ENCODE peak calls at places on chromosomes 3 and 15, in ten cellular contexts. N is transverse colon, F is esophagus muscularis mucosa, T is A549, P is HepG2, A is H1, W is stomach, G is ovary, U is tibial nerve, C is upper lobe of left lung. X is an unnamed sample. For H3K9me3, the result is how much of the 10 kb centered on the place peaks cover.

GRCh38 chr3:142976621-142977398 is 13.3 kb upstream of the PAQR9 start:
- DNase-seq in A (no peak), N (peak), U (no peak), C (peak), W (peak), G (peak), T (peak), F (no peak), P (peak), X (no peak)

GRCh38 chr15:80059786-80060489 is 462 bp downstream of the ZFAND6 start:
- DNase-seq in W (peak), N (peak), A (no peak), P (peak), G (no peak), F (peak), T (peak), U (no peak), C (peak), X (no peak)

GRCh38 chr3:116103868-116104530 is 341.3 kb downstream of the LSAMP start:
- DNase-seq in T (no peak), A (no peak), F (no peak), P (no peak), U (no peak), C (no peak), W (no peak), G (no peak), N (no peak), X (no peak)

GRCh38 chr3:23439080-23439479 is 236.0 kb downstream of the UBE2E2 start:
- DNase-seq in C (no peak), A (no peak), F (no peak), N (no peak), T (no peak), U (no peak), G (no peak), P (no peak), W (no peak), X (no peak)

GRCh38 chr3:22117091-22117490 is 366.1 kb upstream of the ZNF385D start:
- DNase-seq in N (no peak), P (no peak), U (no peak), G (no peak), A (no peak), T (no peak), W (no peak), C (no peak), F (no peak), X (no peak)

GRCh38 chr3:20904674-20905073 is 718.7 kb upstream of the SGO1 start:
- DNase-seq in F (no peak), U (no peak), T (no peak), A (no peak), C (no peak), G (no peak), N (no peak), P (no peak), W (no peak), X (no peak)

GRCh38 chr3:3227670-3228069 is 48.2 kb upstream of the CRBN start:
- DNase-seq in A (no peak), C (no peak), U (no peak), P (no peak), T (no peak), W (no peak), F (no peak), G (no peak), N (no peak), X (no peak)

GRCh38 chr15:69685524-69686452 is 233.2 kb downstream of the RPLP1 start:
- DNase-seq in W (no peak), F (no peak), N (peak), U (no peak), T (no peak), C (peak), G (no peak), A (no peak), P (no peak), X (no peak)

GRCh38 chr3:31043184-31043819 is 148.8 kb upstream of the GADL1 start:
- DNase-seq in C (no peak), F (no peak), N (no peak), A (no peak), T (no peak), G (no peak), P (no peak), W (no peak), U (no peak), X (no peak)

GRCh38 chr15:74865316-74865715 is 7.8 kb downstream of the SCAMP2 start:
- DNase-seq in G (no peak), C (no peak), W (no peak), A (no peak), F (no peak), T (no peak), N (no peak), P (no peak), U (no peak), X (no peak)

GRCh38 chr15:74867562-74868458 is 5.4 kb downstream of the SCAMP2 start:
- DNase-seq in U (no peak), W (peak), T (no peak), N (peak), F (no peak), C (peak), A (no peak), P (no peak), G (no peak), X (no peak)

GRCh38 chr15:74858366-74858735 is 14.8 kb downstream of the SCAMP2 start:
- DNase-seq in W (no peak), P (no peak), G (no peak), C (no peak), N (no peak), U (no peak), T (no peak), F (no peak), A (no peak), X (no peak)

GRCh38 chr15:74866090-74866489 is 7.1 kb downstream of the SCAMP2 start:
- DNase-seq in T (peak), U (no peak), P (no peak), A (no peak), F (no peak), G (no peak), W (no peak), N (no peak), C (peak), X (no peak)

GRCh38 chr15:74863239-74864056 is 9.7 kb downstream of the SCAMP2 start:
- DNase-seq in N (no peak), T (no peak), C (no peak), U (no peak), G (no peak), P (no peak), W (no peak), A (no peak), F (no peak), X (no peak)
- TF ChIP-seq EP300 in N (no peak), T (no peak), C (no peak), U (no peak), G (no peak), P (no peak), W (no peak), A (no peak), F (no peak), X (no peak)

DNA sequence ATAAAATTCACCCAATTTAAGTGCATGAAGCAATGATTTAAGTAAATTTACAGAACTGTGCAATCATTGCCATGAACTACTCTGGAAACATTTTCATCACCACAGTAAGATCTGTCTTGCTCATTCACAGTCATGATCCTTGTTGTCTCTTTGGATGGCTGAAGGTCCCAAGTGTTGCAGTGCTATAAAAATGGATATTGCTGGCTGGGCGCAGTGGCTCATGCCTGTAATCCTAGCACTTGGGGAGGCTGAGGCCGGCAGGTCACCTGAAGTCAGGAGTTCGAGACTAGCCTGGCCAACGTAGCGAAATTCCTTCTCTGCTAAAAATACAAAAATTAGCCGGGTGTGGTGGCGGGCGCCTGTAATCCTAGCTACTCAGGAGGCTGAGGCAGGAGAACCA is 17.0 kb downstream of the SNRPN start:
- DNase-seq in N (no peak), U (no peak), C (no peak), A (no peak), W (no peak), F (no peak), G (no peak), P (no peak), T (no peak), X (no peak)
- H3K9me3 ChIP-seq in N (under half), U (under half), C (half or more), A (under half), W (half or more), F (under half), G (under half), P (half or more), T (under half), X (under half)

GRCh38 chr3:158573714-158574113 is 2.7 kb downstream of the MLF1 start:
- DNase-seq in W (no peak), G (no peak), P (peak), U (no peak), F (no peak), N (no peak), T (peak), C (no peak), A (no peak), X (no peak)
- TF ChIP-seq CTCF in W (no peak), G (no peak), P (peak), U (no peak), F (no peak), N (no peak), T (no peak), C (no peak), A (no peak), X (no peak)

DNA sequence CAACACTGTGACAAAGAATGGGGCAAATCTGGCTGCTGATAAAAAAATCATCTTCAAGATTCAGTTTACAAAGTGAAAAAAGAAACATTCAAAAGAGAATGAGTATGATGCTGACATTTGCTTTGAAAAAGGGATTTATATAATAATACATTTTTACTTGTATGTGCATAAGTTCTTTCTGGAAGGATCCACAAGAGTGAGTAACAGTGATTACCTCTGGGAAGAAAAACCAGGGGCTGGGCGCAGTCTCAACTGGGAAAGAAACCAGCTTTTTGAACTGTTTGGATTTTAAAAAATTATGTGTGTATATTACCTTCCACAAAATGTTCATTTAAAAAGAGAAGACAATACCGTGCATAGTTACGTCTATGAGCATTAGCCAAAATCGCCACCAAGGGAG is 1.3 kb downstream of the CLEC3B start:
- DNase-seq in T (no peak), F (no peak), N (no peak), P (no peak), C (no peak), A (no peak), G (no peak), U (no peak), W (no peak), X (no peak)
- TF ChIP-seq EP300 in T (no peak), F (no peak), N (no peak), P (no peak), C (no peak), A (no peak), G (no peak), U (no peak), W (no peak), X (no peak)

GRCh38 chr15:49467782-49468181 is 44.7 kb downstream of the FGF7 start:
- DNase-seq in G (no peak), A (no peak), C (no peak), F (no peak), W (no peak), T (no peak), N (no peak), P (no peak), U (no peak), X (no peak)

GRCh38 chr15:49468440-49468839 is 45.4 kb downstream of the FGF7 start:
- DNase-seq in C (no peak), F (no peak), N (no peak), P (peak), G (no peak), A (no peak), T (no peak), W (no peak), U (no peak), X (no peak)

GRCh38 chr15:49471733-49472132 is 48.7 kb downstream of the FGF7 start:
- DNase-seq in W (no peak), T (no peak), P (no peak), N (peak), A (no peak), U (no peak), C (no peak), F (no peak), G (no peak), X (no peak)

GRCh38 chr15:49473031-49473430 is 50.0 kb downstream of the FGF7 start:
- DNase-seq in U (no peak), G (no peak), T (no peak), W (no peak), P (no peak), F (no peak), A (no peak), N (no peak), C (no peak), X (no peak)

DNA sequence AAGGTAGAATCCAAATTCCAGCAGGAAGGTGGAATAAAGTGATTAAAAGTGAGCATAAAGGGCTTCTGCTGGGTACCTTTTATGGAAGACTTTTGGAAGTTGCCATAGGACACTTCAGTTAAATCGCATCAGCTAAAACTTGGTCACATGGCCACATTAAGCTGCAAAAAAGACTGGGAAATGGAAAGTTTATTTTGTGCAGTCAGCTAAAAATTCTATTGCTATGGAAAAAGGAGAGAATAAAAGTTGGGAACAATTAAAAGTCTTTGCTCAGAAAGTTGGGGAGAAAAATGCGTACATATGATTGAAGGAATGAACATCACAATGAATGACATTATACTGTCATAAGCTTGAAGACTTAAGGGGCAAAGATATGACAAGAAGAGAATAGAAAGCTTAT is 49.3 kb downstream of the FGF7 start:
- DNase-seq in W (no peak), N (no peak), C (no peak), U (no peak), A (no peak), G (no peak), F (no peak), T (no peak), P (no peak), X (no peak)
- H3K9me3 ChIP-seq in W (under half), N (under half), C (under half), U (under half), A (under half), G (under half), F (under half), T (under half), P (under half), X (under half)

X was measured in suprapubic skin.